ENCODE peak calls at places on chromosomes 2 and 18, in six cellular contexts. One of them, this sample, is unnamed.

GRCh38 chr2:226985227-226985946 is 149.5 kb downstream of the RHBDD1 start:
- DNase-seq in AG10803: peak; percentile 86
- DNase-seq in stimulated activated CD4-positive, alpha-beta T cell treated with anti-CD3 and anti-CD28 coated beads, Interleukin-1b, Interleukin-23, amount 100 ng/mL, for 24 hours: no peak
- DNase-seq in AG09319: peak; percentile 73
- DNase-seq in frontal cortex: peak; percentile 51
- DNase-seq in GM19239: no peak
- DNase-seq in this sample: no peak

GRCh38 chr2:10761591-10761990 is 40.2 kb downstream of the ATP6V1C2 start:
- DNase-seq in AG10803: no peak
- DNase-seq in stimulated activated CD4-positive, alpha-beta T cell treated with anti-CD3 and anti-CD28 coated beads, Interleukin-1b, Interleukin-23, amount 100 ng/mL, for 24 hours: no peak
- DNase-seq in AG09319: no peak
- DNase-seq in frontal cortex: no peak
- DNase-seq in GM19239: no peak
- DNase-seq in this sample: no peak

GRCh38 chr2:40844353-40845277 is 392.7 kb upstream of the SLC8A1 start:
- DNase-seq in AG10803: no peak
- DNase-seq in stimulated activated CD4-positive, alpha-beta T cell treated with anti-CD3 and anti-CD28 coated beads, Interleukin-1b, Interleukin-23, amount 100 ng/mL, for 24 hours: no peak
- DNase-seq in AG09319: no peak
- DNase-seq in frontal cortex: no peak
- DNase-seq in GM19239: no peak
- DNase-seq in this sample: no peak

GRCh38 chr2:175990099-175990498 is 12.0 kb downstream of the LNPK start:
- DNase-seq in AG10803: no peak
- DNase-seq in stimulated activated CD4-positive, alpha-beta T cell treated with anti-CD3 and anti-CD28 coated beads, Interleukin-1b, Interleukin-23, amount 100 ng/mL, for 24 hours: no peak
- DNase-seq in AG09319: no peak
- DNase-seq in frontal cortex: no peak
- DNase-seq in GM19239: no peak
- DNase-seq in this sample: no peak

GRCh38 chr18:68962623-68963022 is 164.7 kb downstream of the CCDC102B start:
- DNase-seq in AG10803: no peak
- DNase-seq in stimulated activated CD4-positive, alpha-beta T cell treated with anti-CD3 and anti-CD28 coated beads, Interleukin-1b, Interleukin-23, amount 100 ng/mL, for 24 hours: no peak
- DNase-seq in AG09319: no peak
- DNase-seq in frontal cortex: no peak
- DNase-seq in GM19239: no peak
- DNase-seq in this sample: no peak

GRCh38 chr2:64363848-64364247 is 90.1 kb upstream of the LGALSL start:
- DNase-seq in AG10803: no peak
- DNase-seq in stimulated activated CD4-positive, alpha-beta T cell treated with anti-CD3 and anti-CD28 coated beads, Interleukin-1b, Interleukin-23, amount 100 ng/mL, for 24 hours: no peak
- DNase-seq in AG09319: no peak
- DNase-seq in frontal cortex: no peak
- DNase-seq in GM19239: no peak
- DNase-seq in this sample: no peak

GRCh38 chr2:36785179-36785795 is 88.8 kb downstream of the VIT start:
- DNase-seq in AG10803: peak; percentile 65
- DNase-seq in stimulated activated CD4-positive, alpha-beta T cell treated with anti-CD3 and anti-CD28 coated beads, Interleukin-1b, Interleukin-23, amount 100 ng/mL, for 24 hours: peak; percentile 49
- DNase-seq in AG09319: peak; percentile 37
- DNase-seq in frontal cortex: peak; percentile 43
- DNase-seq in GM19239: peak; percentile 46
- DNase-seq in this sample: peak; percentile 20

GRCh38 chr2:209977386-209978239 is 24.8 kb upstream of the RPE start:
- DNase-seq in AG10803: peak; percentile 36
- DNase-seq in stimulated activated CD4-positive, alpha-beta T cell treated with anti-CD3 and anti-CD28 coated beads, Interleukin-1b, Interleukin-23, amount 100 ng/mL, for 24 hours: no peak
- DNase-seq in AG09319: no peak
- DNase-seq in frontal cortex: peak; percentile 30
- DNase-seq in GM19239: no peak
- DNase-seq in this sample: peak; percentile 25

GRCh38 chr2:174577967-174578589 is 19.5 kb downstream of the WIPF1 start:
- DNase-seq in AG10803: peak; percentile 82
- DNase-seq in stimulated activated CD4-positive, alpha-beta T cell treated with anti-CD3 and anti-CD28 coated beads, Interleukin-1b, Interleukin-23, amount 100 ng/mL, for 24 hours: no peak
- DNase-seq in AG09319: peak; percentile 34
- DNase-seq in frontal cortex: no peak
- DNase-seq in GM19239: no peak
- DNase-seq in this sample: no peak

GRCh38 chr2:120935339-120936313 is 200.0 kb downstream of the GLI2 start:
- DNase-seq in AG10803: peak; percentile 68
- DNase-seq in stimulated activated CD4-positive, alpha-beta T cell treated with anti-CD3 and anti-CD28 coated beads, Interleukin-1b, Interleukin-23, amount 100 ng/mL, for 24 hours: no peak
- DNase-seq in AG09319: no peak
- DNase-seq in frontal cortex: no peak
- DNase-seq in GM19239: no peak
- DNase-seq in this sample: no peak

GRCh38 chr2:46325178-46325928 is 28.1 kb downstream of the EPAS1 start:
- DNase-seq in AG10803: no peak
- DNase-seq in stimulated activated CD4-positive, alpha-beta T cell treated with anti-CD3 and anti-CD28 coated beads, Interleukin-1b, Interleukin-23, amount 100 ng/mL, for 24 hours: no peak
- DNase-seq in AG09319: no peak
- DNase-seq in frontal cortex: no peak
- DNase-seq in GM19239: no peak
- DNase-seq in this sample: no peak

GRCh38 chr2:25851740-25852503 is 26.4 kb downstream of the ASXL2 start:
- DNase-seq in AG10803: peak; percentile 88
- DNase-seq in stimulated activated CD4-positive, alpha-beta T cell treated with anti-CD3 and anti-CD28 coated beads, Interleukin-1b, Interleukin-23, amount 100 ng/mL, for 24 hours: no peak
- DNase-seq in AG09319: peak; percentile 56
- DNase-seq in frontal cortex: peak; percentile 48
- DNase-seq in GM19239: peak; percentile 40
- DNase-seq in this sample: peak; percentile 35

GRCh38 chr2:207408086-207408794 is 121.5 kb upstream of the CREB1 start:
- DNase-seq in AG10803: peak; percentile 49
- DNase-seq in stimulated activated CD4-positive, alpha-beta T cell treated with anti-CD3 and anti-CD28 coated beads, Interleukin-1b, Interleukin-23, amount 100 ng/mL, for 24 hours: no peak
- DNase-seq in AG09319: no peak
- DNase-seq in frontal cortex: no peak
- DNase-seq in GM19239: no peak
- DNase-seq in this sample: no peak

This sample was measured in GM18507.